ENCODE peak calls at places on chromosome 1, in four cellular contexts. X is mesendoderm, K is trophoblast cell, J is IMR-90. G is an unnamed sample.

GRCh38 chr1:78275906-78276690 is 214.7 kb upstream of the PTGFR start:
- DNase-seq in X (no peak), K (no peak), J (no peak), G (no peak)

GRCh38 chr1:236120725-236121153 is 21.6 kb upstream of the GPR137B start:
- DNase-seq in X (no peak), K (no peak), J (no peak), G (no peak)

GRCh38 chr1:182589931-182590330 is 875 bp upstream of the RNASEL start:
- DNase-seq in X (no peak), K (no peak), J (no peak), G (no peak)

GRCh38 chr1:117673405-117673804 is 67.6 kb downstream of the TENT5C start:
- DNase-seq in X (no peak), K (no peak), J (peak; percentile 90), G (peak; percentile 77)

GRCh38 chr1:109501644-109502367 is 7.7 kb downstream of the AMIGO1 start:
- DNase-seq in X (no peak), K (no peak), J (no peak), G (no peak)

GRCh38 chr1:109538827-109539555 is 681 bp upstream of the GPR61 start:
- DNase-seq in X (no peak), K (no peak), J (no peak), G (no peak)

GRCh38 chr1:16903054-16903453 is 7.3 kb downstream of the RNU1-2 start:
- DNase-seq in X (peak; percentile 57), K (no peak), J (peak; percentile 71), G (peak; percentile 92)

GRCh38 chr1:73034255-73034654 is 751.9 kb upstream of the NEGR1 start:
- DNase-seq in X (peak; percentile 53), K (no peak), J (no peak), G (no peak)

GRCh38 chr1:154435801-154436200 is 30.7 kb downstream of the IL6R start:
- DNase-seq in X (no peak), K (no peak), J (no peak), G (no peak)

GRCh38 chr1:202861420-202862121 is 27.4 kb downstream of the RABIF start:
- DNase-seq in X (peak; percentile 94), K (peak; percentile 96), J (peak; percentile 86), G (peak; percentile 95)

GRCh38 chr1:202858306-202858705 is 30.6 kb downstream of the RABIF start:
- DNase-seq in X (no peak), K (no peak), J (peak; percentile 7), G (peak; percentile 29)

GRCh38 chr1:202858789-202859414 is 30.0 kb downstream of the RABIF start:
- DNase-seq in X (no peak), K (no peak), J (no peak), G (no peak)

GRCh38 chr1:202862672-202863560 is 26.0 kb downstream of the RABIF start:
- DNase-seq in X (no peak), K (no peak), J (no peak), G (no peak)

DNA sequence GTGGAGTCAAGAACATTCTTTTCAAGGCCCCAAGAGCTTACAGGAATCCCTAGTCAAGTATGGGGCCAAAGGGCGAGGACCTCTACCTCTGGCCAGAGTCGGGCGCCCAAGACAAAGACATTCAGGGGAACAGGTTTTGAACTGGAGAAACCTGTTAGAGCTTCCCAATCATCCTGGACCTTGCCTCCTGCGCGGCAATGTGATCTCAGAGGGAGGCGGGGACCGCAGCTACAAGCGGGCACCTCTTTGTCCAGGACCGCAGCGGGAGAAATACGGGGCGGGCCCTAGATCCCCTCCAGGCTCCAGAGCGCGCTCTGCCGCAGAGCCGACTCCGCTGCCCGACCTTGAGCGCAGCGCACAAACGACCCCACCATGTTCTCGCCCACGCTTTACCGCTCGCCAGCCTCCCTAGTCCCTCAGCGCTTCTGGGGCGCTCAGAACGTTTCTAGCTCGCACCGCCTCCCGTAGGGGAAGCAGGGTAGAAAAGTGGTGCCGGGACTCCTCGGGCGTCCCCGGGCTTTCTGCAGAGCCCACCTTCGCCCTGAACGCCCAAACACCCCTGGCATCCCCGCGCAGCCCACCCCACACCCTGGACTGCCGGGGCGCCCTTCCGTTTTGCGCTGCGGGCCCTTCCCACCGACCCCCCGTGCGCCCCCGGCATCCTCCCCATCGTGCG is 28.1 kb downstream of the RABIF start:
- DNase-seq in X (peak; percentile 94), K (peak; percentile 96), J (peak; percentile 33), G (peak; percentile 62)
- H4K8ac ChIP-seq in X (no peak overlapping the region), K (peak overlapping the region; percentile 89), J (no peak overlapping the region), G (no peak overlapping the region)

GRCh38 chr1:226675720-226676357 is 63.2 kb downstream of the ITPKB start:
- DNase-seq in X (no peak), K (no peak), J (no peak), G (no peak)
- H3K9ac ChIP-seq in X (no peak overlapping the region), K (no peak overlapping the region), J (no peak overlapping the region), G (peak overlapping the region; percentile 41)

GRCh38 chr1:213192026-213192425 is 141.0 kb downstream of the RPS6KC1 start:
- DNase-seq in X (no peak), K (no peak), J (no peak), G (no peak)

DNA sequence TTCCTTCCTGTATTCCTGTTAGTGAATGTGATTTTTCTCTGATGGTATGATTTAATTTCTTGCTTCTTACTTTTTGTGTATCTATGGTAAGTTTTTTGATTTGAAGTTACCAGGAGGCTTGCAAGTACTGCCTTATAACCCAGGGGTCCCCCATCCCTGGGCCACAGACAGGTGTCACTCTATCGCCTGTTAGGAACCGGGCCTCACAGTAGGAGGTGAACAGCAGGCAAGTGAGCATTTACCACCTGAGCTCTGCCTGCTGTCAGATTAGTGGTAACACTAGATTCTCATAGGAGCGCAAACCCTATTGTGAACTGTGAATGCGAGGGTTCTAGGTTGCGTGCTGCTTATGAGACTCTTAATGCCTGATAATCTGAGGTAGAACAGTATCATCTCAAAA is 143.3 kb downstream of the RPS6KC1 start:
- DNase-seq in X (peak; percentile 4), K (no peak), J (no peak), G (no peak)
- H3K4me2 ChIP-seq in X (no peak overlapping the region), K (no peak overlapping the region), J (no peak overlapping the region), G (no peak overlapping the region)

DNA sequence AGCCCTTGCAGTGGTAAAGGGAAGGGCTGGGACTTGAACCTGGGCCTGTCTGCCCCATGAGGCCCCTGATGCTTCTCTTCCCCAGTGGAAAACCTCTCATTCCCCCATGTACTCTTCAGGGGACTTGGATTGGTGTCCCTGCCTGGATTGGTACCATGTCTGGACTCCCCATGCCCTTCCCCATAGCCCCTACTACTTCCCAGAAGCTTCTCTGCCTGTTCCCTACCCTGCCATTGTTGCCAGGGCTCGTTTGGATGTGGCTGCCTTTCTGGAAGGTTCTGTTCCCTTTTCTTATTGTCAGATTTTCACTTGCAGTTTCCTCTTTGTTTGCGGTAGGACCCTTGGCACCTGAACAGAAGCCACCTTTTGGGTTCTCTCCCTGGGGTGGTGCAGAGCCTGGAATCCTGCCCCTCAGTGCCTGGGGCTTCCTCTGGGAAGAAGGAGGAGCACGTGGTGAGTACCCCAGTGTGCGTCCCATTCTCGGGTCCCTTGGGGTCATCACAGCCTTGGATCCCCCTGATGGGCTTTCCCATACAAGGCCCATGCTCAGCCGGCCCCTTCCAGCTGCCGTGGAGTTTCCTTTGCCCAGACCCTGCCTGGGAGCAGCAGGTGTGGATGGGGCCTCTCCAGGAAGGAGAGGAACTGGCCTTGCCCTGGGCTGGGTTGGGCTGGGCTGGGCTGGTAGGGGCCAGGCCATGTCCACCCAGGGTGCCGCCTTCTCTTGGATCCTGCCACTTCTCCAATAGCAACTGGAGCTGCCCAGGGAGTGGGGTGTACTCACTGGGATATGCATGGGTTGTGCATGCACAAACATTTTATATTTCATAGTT is 281.1 kb downstream of the PTPRU start:
- DNase-seq in X (no peak), K (no peak), J (no peak), G (no peak)
- H4K8ac ChIP-seq in X (no peak overlapping the region), K (no peak overlapping the region), J (no peak overlapping the region), G (no peak overlapping the region)

GRCh38 chr1:41501581-41501980 is 17.1 kb upstream of the EDN2 start:
- DNase-seq in X (no peak), K (no peak), J (no peak), G (no peak)

GRCh38 chr1:41499591-41499990 is 15.1 kb upstream of the EDN2 start:
- DNase-seq in X (no peak), K (no peak), J (no peak), G (no peak)

GRCh38 chr1:41500781-41501518 is 16.5 kb upstream of the EDN2 start:
- DNase-seq in X (peak; percentile 98), K (peak; percentile 59), J (no peak), G (no peak)

GRCh38 chr1:41498809-41499208 is 14.3 kb upstream of the EDN2 start:
- DNase-seq in X (no peak), K (no peak), J (peak; percentile 38), G (no peak)

DNA sequence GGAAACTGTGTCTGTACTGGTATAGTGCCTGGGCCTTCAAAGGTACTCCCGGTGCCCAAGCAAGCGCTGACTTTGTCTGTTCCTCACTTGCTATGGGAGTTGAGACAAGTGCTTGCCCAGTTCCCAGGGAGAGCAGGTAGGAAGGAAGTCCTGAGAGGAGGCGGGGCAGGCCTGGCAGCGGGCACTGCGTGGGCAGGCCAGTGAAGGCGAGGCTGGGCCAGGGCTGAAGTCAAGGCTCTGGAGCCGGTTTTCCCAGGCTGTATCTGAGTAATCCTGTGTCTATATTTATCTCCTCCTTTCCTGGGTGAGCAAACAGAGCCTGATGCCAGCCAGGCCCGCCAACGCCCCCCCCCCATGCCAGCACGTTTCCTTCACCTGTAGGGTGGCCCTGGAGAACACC is 15.9 kb upstream of the EDN2 start:
- DNase-seq in X (no peak), K (no peak), J (no peak), G (no peak)
- H3K9ac ChIP-seq in X (no peak overlapping the region), K (no peak overlapping the region), J (no peak overlapping the region), G (no peak overlapping the region)

DNA sequence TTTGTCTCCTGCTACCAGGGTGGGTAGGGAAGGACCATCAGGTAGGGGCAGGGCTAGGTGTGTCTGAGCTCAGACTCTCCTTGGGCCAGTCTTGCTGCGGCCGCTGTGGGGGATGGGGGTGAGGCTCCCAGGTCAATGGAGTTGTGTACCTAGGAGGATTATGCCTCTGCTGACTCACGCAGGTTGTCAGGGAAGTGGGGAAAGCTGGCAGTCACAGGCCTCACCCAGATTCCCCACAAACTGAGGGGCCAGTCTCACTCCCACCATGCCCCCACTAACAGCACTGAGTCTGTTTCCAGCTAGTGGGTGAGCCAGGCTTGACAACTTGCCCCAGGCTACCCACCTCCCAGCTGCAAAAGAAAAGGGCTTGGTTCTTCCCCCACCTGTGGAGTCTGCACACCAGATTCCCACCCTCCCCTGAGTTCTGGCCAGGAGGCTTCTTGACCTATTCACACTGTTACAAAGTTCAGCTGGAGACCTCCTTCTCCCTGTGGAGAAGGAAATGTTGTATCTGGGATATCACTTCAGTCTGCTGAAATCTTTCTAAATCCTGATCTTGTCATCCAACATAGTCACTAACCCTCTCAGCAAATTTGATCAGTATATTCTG is 69.3 kb upstream of the GJA8 start:
- DNase-seq in X (peak; percentile 95), K (no peak), J (no peak), G (no peak)
- H3K4me2 ChIP-seq in X (peak overlapping the region; percentile 22), K (peak overlapping the region; percentile 36), J (no peak overlapping the region), G (no peak overlapping the region)

GRCh38 chr1:19845166-19845954 is 30.3 kb upstream of the RNF186 start:
- DNase-seq in X (no peak), K (no peak), J (no peak), G (no peak)
- H4K8ac ChIP-seq in X (no peak overlapping the region), K (no peak overlapping the region), J (no peak overlapping the region), G (no peak overlapping the region)